ENCODE peak calls at places on chromosomes 6 and 20, in four cellular contexts. M, Y, R and N are unnamed samples.
A peak's percentile ranks its signal among the peaks of the same experiment; 100 is the strongest.

GRCh38 chr20:38242848-38243449 is 17.6 kb downstream of the KIAA1755 start:
- DNase-seq in M (peak; percentile 21), Y (no peak), R (peak; percentile 58), N (no peak)

GRCh38 chr20:16821211-16822089 is 73.3 kb downstream of the OTOR start:
- DNase-seq in M (peak; percentile 57), Y (no peak), R (peak; percentile 49), N (peak; percentile 14)

GRCh38 chr6:139588734-139589418 is 214.4 kb upstream of the CITED2 start:
- DNase-seq in M (peak; percentile 32), Y (no peak), R (peak; percentile 84), N (no peak)

GRCh38 chr6:155341130-155341828 is 27.0 kb upstream of the TFB1M start:
- DNase-seq in M (no peak), Y (no peak), R (peak; percentile 62), N (peak; percentile 54)

GRCh38 chr20:61765871-61766654 is 299.6 kb downstream of the TAF4 start:
- DNase-seq in M (no peak), Y (no peak), R (no peak), N (no peak)

GRCh38 chr20:41173791-41174341 is 36.5 kb downstream of the PLCG1 start:
- DNase-seq in M (no peak), Y (peak; percentile 2), R (no peak), N (no peak)

GRCh38 chr20:10185741-10186558 is 32.7 kb upstream of the SNAP25 start:
- DNase-seq in M (peak; percentile 51), Y (peak; percentile 74), R (no peak), N (peak; percentile 35)

GRCh38 chr6:35468980-35469710 is 944 bp downstream of the RPL10A start:
- DNase-seq in M (peak; percentile 4), Y (no peak), R (peak; percentile 21), N (no peak)

GRCh38 chr6:75115501-75115900 is 90.4 kb downstream of the COL12A1 start:
- DNase-seq in M (no peak), Y (no peak), R (no peak), N (no peak)

GRCh38 chr20:45848969-45849582 is 8.1 kb downstream of the ACOT8 start:
- DNase-seq in M (no peak), Y (no peak), R (no peak), N (no peak)

GRCh38 chr20:25491446-25492038 is 84.1 kb downstream of the GINS1 start:
- DNase-seq in M (no peak), Y (no peak), R (no peak), N (no peak)

GRCh38 chr6:136108591-136108990 is 141.5 kb downstream of the MTFR2 start:
- DNase-seq in M (no peak), Y (no peak), R (no peak), N (no peak)

GRCh38 chr6:154232013-154232920 is 124.3 kb downstream of the IPCEF1 start:
- DNase-seq in M (peak; percentile 12), Y (no peak), R (peak; percentile 26), N (no peak)

GRCh38 chr6:53728570-53729194 is 63.1 kb upstream of the KLHL31 start:
- DNase-seq in M (peak; percentile 52), Y (peak; percentile 21), R (peak; percentile 72), N (no peak)

GRCh38 chr20:31707994-31708744 is 14.5 kb downstream of the BCL2L1 start:
- DNase-seq in M (no peak), Y (no peak), R (no peak), N (no peak)

GRCh38 chr20:44247676-44248419 is 740 bp downstream of the GDAP1L1 start:
- DNase-seq in M (peak; percentile 39), Y (no peak), R (peak; percentile 62), N (no peak)

GRCh38 chr6:43517503-43518357 is 841 bp downstream of the POLR1C start:
- DNase-seq in M (peak; percentile 24), Y (no peak), R (no peak), N (no peak)

GRCh38 chr6:103554911-103555310 is 1304.8 kb downstream of the HACE1 start:
- DNase-seq in M (no peak), Y (no peak), R (no peak), N (no peak)

GRCh38 chr6:112475083-112475482 is 128.0 kb downstream of the RFPL4B start:
- DNase-seq in M (no peak), Y (no peak), R (peak; percentile 71), N (peak; percentile 40)

GRCh38 chr6:52020961-52021570 is 66.3 kb downstream of the PKHD1 start:
- DNase-seq in M (peak; percentile 45), Y (no peak), R (peak; percentile 51), N (peak; percentile 13)

GRCh38 chr6:44655368-44656342 is 268.1 kb downstream of the CDC5L start:
- DNase-seq in M (peak; percentile 66), Y (peak; percentile 73), R (peak; percentile 68), N (no peak)